ENCODE peak calls at places on chromosome 3, in eight cellular contexts. B is thyroid gland; D is AG04450; J is stomach; Y is GM23338; V is fibroblast of lung; E is breast epithelium; O is CD8-positive, alpha-beta T cell. W is an unnamed sample.

GRCh38 chr3:32480596-32480995 is 22.1 kb downstream of the CMTM6 start:
- DNase-seq in B (no peak), D (no peak), J (no peak), Y (no peak), V (no peak), E (no peak), O (no peak), W (no peak)

GRCh38 chr3:17841190-17841828 is 98.9 kb upstream of the TBC1D5 start:
- DNase-seq in B (peak), D (peak), J (peak), Y (peak), V (peak), E (peak), O (peak), W (peak)

GRCh38 chr3:78410077-78410476 is 1357.7 kb downstream of the ROBO1 start:
- DNase-seq in B (no peak), D (no peak), J (no peak), Y (no peak), V (no peak), E (no peak), O (no peak), W (no peak)

GRCh38 chr3:55903680-55904079 is 416.6 kb upstream of the WNT5A start:
- DNase-seq in B (no peak), D (no peak), J (no peak), Y (no peak), V (no peak), E (no peak), O (no peak), W (no peak)

GRCh38 chr3:198071602-198072285 is 111.7 kb downstream of the LMLN start:
- DNase-seq in B (no peak), D (peak), J (no peak), Y (peak), V (peak), E (no peak), O (peak), W (no peak)

GRCh38 chr3:11159421-11159904 is 5.2 kb downstream of the HRH1 start:
- DNase-seq in B (peak), D (peak), J (no peak), Y (peak), V (peak), E (no peak), O (no peak), W (no peak)

GRCh38 chr3:136956994-136957393 is 789 bp upstream of the IL20RB start:
- DNase-seq in B (no peak), D (no peak), J (no peak), Y (no peak), V (no peak), E (no peak), O (no peak), W (no peak)

GRCh38 chr3:158347966-158348365 is 223.0 kb upstream of the MLF1 start:
- DNase-seq in B (no peak), D (no peak), J (no peak), Y (no peak), V (peak), E (no peak), O (no peak), W (no peak)

GRCh38 chr3:132872711-132873110 is 150.5 kb upstream of the NPHP3 start:
- DNase-seq in B (no peak), D (no peak), J (no peak), Y (no peak), V (no peak), E (no peak), O (no peak), W (no peak)

GRCh38 chr3:108322352-108322751 is 26.0 kb downstream of the HHLA2 start:
- DNase-seq in B (no peak), D (no peak), J (no peak), Y (no peak), V (no peak), E (no peak), O (peak), W (no peak)

GRCh38 chr3:66344391-66344811 is 123.6 kb downstream of the SLC25A26 start:
- DNase-seq in B (no peak), D (no peak), J (no peak), Y (no peak), V (no peak), E (no peak), O (no peak), W (no peak)

GRCh38 chr3:20451170-20451569 is 265.2 kb upstream of the SGO1 start:
- DNase-seq in B (no peak), D (no peak), J (no peak), Y (peak), V (no peak), E (no peak), O (no peak), W (no peak)

GRCh38 chr3:100954990-100955389 is 38.2 kb downstream of the ABI3BP start:
- DNase-seq in B (peak), D (peak), J (no peak), Y (no peak), V (peak), E (no peak), O (no peak), W (no peak)

GRCh38 chr3:51330046-51330445 is 55.0 kb upstream of the MANF start:
- DNase-seq in B (no peak), D (no peak), J (no peak), Y (no peak), V (no peak), E (no peak), O (no peak), W (no peak)

GRCh38 chr3:72003936-72004335 is 219.0 kb upstream of the PROK2 start:
- DNase-seq in B (no peak), D (no peak), J (no peak), Y (peak), V (no peak), E (no peak), O (no peak), W (no peak)

GRCh38 chr3:116663161-116663885 is 46.3 kb upstream of the TUSC7 start:
- DNase-seq in B (no peak), D (no peak), J (no peak), Y (peak), V (no peak), E (no peak), O (no peak), W (no peak)

GRCh38 chr3:123039178-123039577 is 11.6 kb upstream of the SEMA5B start:
- DNase-seq in B (peak), D (no peak), J (peak), Y (no peak), V (no peak), E (no peak), O (no peak), W (no peak)

GRCh38 chr3:46508850-46509591 is 11.2 kb downstream of the RTP3 start:
- DNase-seq in B (no peak), D (no peak), J (no peak), Y (no peak), V (no peak), E (no peak), O (no peak), W (no peak)

GRCh38 chr3:149777414-149778214 is 14.7 kb downstream of the ANKUB1 start:
- DNase-seq in B (no peak), D (no peak), J (no peak), Y (peak), V (no peak), E (no peak), O (no peak), W (no peak)

GRCh38 chr3:48474619-48475018 is 28.1 kb downstream of the ATRIP start:
- DNase-seq in B (no peak), D (no peak), J (no peak), Y (peak), V (no peak), E (no peak), O (no peak), W (no peak)

GRCh38 chr3:169389925-169390253 is 273.6 kb downstream of the MECOM start:
- DNase-seq in B (no peak), D (no peak), J (no peak), Y (no peak), V (no peak), E (no peak), O (no peak), W (no peak)

GRCh38 chr3:25542571-25543039 is 114.5 kb downstream of the RARB start:
- DNase-seq in B (no peak), D (no peak), J (no peak), Y (no peak), V (no peak), E (no peak), O (no peak), W (no peak)

GRCh38 chr3:632571-633170 is 436.1 kb downstream of the CHL1 start:
- DNase-seq in B (peak), D (no peak), J (peak), Y (peak), V (peak), E (no peak), O (no peak), W (peak)

GRCh38 chr3:28651159-28651558 is 302.5 kb upstream of the AZI2 start:
- DNase-seq in B (no peak), D (no peak), J (no peak), Y (no peak), V (no peak), E (no peak), O (no peak), W (no peak)

GRCh38 chr3:160665231-160665630 is 11.7 kb upstream of the ARL14 start:
- DNase-seq in B (no peak), D (no peak), J (no peak), Y (no peak), V (no peak), E (no peak), O (no peak), W (no peak)

GRCh38 chr3:160667452-160667851 is 9.5 kb upstream of the ARL14 start:
- DNase-seq in B (no peak), D (no peak), J (peak), Y (no peak), V (peak), E (no peak), O (no peak), W (no peak)

GRCh38 chr3:160668454-160668853 is 8.5 kb upstream of the ARL14 start:
- DNase-seq in B (no peak), D (no peak), J (no peak), Y (no peak), V (no peak), E (no peak), O (no peak), W (no peak)

GRCh38 chr3:160661660-160662059 is 15.3 kb upstream of the ARL14 start:
- DNase-seq in B (no peak), D (no peak), J (no peak), Y (no peak), V (peak), E (no peak), O (no peak), W (no peak)

GRCh38 chr3:160665784-160666526 is 11.0 kb upstream of the ARL14 start:
- DNase-seq in B (no peak), D (peak), J (no peak), Y (no peak), V (peak), E (no peak), O (no peak), W (no peak)
- H3K27ac ChIP-seq in B (no peak), D (no peak), J (peak), Y (no peak), V (peak), E (no peak), O (no peak), W (no peak)

GRCh38 chr3:111911446-111911845 is 52.4 kb downstream of the PHLDB2 start:
- DNase-seq in B (no peak), D (no peak), J (no peak), Y (no peak), V (no peak), E (no peak), O (no peak), W (no peak)
- H3K27ac ChIP-seq in B (no peak), D (no peak), J (no peak), Y (no peak), V (no peak), E (peak), O (no peak), W (no peak)

DNA sequence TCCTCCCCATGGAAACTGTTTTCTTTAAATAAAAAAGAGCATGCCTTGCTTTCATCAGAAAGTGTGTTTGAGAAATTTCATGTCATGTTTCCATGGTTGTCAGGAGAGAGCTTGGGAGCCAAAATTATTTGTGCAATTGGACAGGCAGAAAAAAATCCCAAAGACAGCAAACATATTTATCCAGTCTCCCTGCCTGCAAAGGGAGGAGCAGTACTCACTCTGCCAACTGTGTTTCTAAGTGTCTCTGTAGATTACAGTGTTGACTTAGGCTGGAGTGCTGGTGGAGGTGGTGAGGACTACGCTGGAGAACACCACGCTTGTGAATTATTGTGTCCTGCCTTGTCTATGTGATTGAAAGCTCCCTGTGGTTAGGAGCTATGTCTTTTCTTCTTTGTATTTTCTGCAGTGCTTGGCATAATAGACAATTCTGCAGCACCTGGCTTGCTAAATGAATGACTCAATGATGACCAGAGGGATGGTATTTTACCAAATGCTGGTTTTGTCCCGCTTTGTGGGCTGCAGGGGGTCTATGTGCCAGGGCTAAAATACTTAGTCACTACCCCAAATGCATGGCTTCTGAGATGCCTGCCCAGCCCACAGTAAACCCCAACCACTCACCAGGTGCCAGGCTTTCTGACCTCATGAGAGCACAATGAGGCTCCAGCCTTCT is 50.8 kb downstream of the BOC start:
- DNase-seq in B (peak), D (no peak), J (no peak), Y (no peak), V (peak), E (no peak), O (no peak), W (no peak)
- H3K27ac ChIP-seq in B (peak), D (no peak), J (peak), Y (no peak), V (no peak), E (peak), O (no peak), W (no peak)

GRCh38 chr3:187044206-187044605 is 95.1 kb downstream of the RPL39L start:
- DNase-seq in B (no peak), D (no peak), J (no peak), Y (no peak), V (peak), E (no peak), O (no peak), W (no peak)

GRCh38 chr3:187041362-187042061 is 97.8 kb downstream of the RPL39L start:
- DNase-seq in B (no peak), D (no peak), J (no peak), Y (no peak), V (peak), E (no peak), O (peak), W (no peak)

GRCh38 chr3:187042062-187042745 is 97.1 kb downstream of the RPL39L start:
- DNase-seq in B (no peak), D (no peak), J (no peak), Y (no peak), V (no peak), E (no peak), O (no peak), W (no peak)

GRCh38 chr3:187044871-187045552 is 94.3 kb downstream of the RPL39L start:
- DNase-seq in B (no peak), D (no peak), J (peak), Y (no peak), V (no peak), E (no peak), O (no peak), W (no peak)

DNA sequence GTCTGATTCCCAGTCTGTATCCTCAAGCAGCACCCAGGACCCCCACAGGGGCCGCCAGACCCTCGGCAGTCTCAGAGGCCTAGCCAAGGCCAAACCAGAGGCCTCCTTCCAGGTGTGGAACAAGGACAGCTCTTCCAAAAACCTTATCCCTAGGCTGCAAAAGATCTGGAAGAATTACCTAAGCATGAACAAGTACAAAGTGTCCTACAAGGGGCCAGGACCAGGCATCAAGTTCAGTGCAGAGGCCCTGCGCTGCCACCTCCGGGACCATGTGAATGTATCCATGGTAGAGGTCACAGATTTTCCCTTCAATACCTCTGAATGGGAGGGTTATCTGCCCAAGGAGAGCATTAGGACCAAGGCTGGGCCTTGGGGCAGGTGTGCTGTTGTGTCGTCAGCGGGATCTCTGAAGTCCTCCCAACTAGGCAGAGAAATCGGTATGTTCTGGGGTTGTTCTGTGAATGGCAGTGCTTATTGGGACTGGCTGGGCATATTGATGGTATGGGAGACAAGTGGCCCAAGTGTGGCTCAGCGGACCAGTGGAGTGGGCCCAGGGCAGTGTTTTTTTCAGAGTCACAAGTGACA is 96.3 kb downstream of the RPL39L start:
- DNase-seq in B (no peak), D (no peak), J (no peak), Y (no peak), V (no peak), E (no peak), O (no peak), W (no peak)
- H3K27ac ChIP-seq in B (no peak), D (no peak), J (peak), Y (no peak), V (no peak), E (no peak), O (no peak), W (no peak)

GRCh38 chr3:195750797-195751520 is 30.2 kb downstream of the MUC20 start:
- DNase-seq in B (no peak), D (no peak), J (no peak), Y (no peak), V (no peak), E (no peak), O (no peak), W (no peak)
- H3K27ac ChIP-seq in B (no peak), D (no peak), J (no peak), Y (no peak), V (no peak), E (no peak), O (no peak), W (no peak)

W was measured in substantia nigra.